ENCODE peak calls at places on chromosomes 11 and 22, in five cellular contexts. Y is right lobe of liver, E is IMR-90, K is GM12878, M is A549. A is an unnamed sample.

GRCh38 chr22:31212783-31213626 is 907 bp downstream of the LIMK2 start:
- ATAC-seq in K (peak; percentile 8), E (peak; percentile 4), M (no peak), Y (no peak), A (no peak)

GRCh38 chr11:393219-394033 is 583 bp upstream of the PKP3 start:
- ATAC-seq in Y (no peak), K (no peak), M (peak; percentile 59), E (peak; percentile 94), A (no peak)

GRCh38 chr22:24424001-24424900 is 3.1 kb upstream of the ADORA2A start:
- ATAC-seq in Y (peak; percentile 2), M (peak; percentile 10), E (peak; percentile 25), K (peak; percentile 14), A (peak; percentile 28)

GRCh38 chr11:105005451-105005845 is 17.5 kb downstream of the CASP5 start:
- ATAC-seq in M (no peak), Y (no peak), K (no peak), E (peak; percentile 69), A (no peak)

GRCh38 chr22:20423636-20424511 is 13.8 kb downstream of the SCARF2 start:
- ATAC-seq in Y (no peak), K (no peak), E (peak; percentile 4), M (no peak), A (no peak)

GRCh38 chr11:95388086-95388485 is 157.1 kb upstream of the SESN3 start:
- ATAC-seq in M (no peak), K (no peak), E (no peak), Y (peak; percentile 67), A (no peak)

GRCh38 chr11:121566279-121567168 is 113.8 kb upstream of the SORL1-AS1 start:
- ATAC-seq in Y (no peak), E (no peak), M (no peak), K (no peak), A (no peak)

GRCh38 chr11:999009-999408 is 37.5 kb downstream of the MUC6 start:
- ATAC-seq in E (no peak), Y (peak; percentile 49), K (no peak), M (no peak), A (no peak)

GRCh38 chr11:118673361-118674093 is 5.9 kb downstream of the TREH start:
- ATAC-seq in M (no peak), Y (peak; percentile 83), K (no peak), E (no peak), A (no peak)

GRCh38 chr11:131889760-131890620 is 519.6 kb downstream of the NTM start:
- ATAC-seq in M (no peak), Y (no peak), E (peak; percentile 44), K (peak; percentile 40), A (peak; percentile 47)

GRCh38 chr11:69008774-69009440 is 4.1 kb downstream of the MRGPRF start:
- ATAC-seq in M (peak; percentile 77), E (peak; percentile 59), K (no peak), Y (peak; percentile 50), A (peak; percentile 68)
- H3K4me1 ChIP-seq in M (peaks cover 39% of the 10 kb centered on the region), E (peaks cover 39% of the 10 kb centered on the region), K (no peaks in the 10 kb centered on the region), Y (peaks cover 48% of the 10 kb centered on the region), A (peaks cover 93% of the 10 kb centered on the region)

DNA sequence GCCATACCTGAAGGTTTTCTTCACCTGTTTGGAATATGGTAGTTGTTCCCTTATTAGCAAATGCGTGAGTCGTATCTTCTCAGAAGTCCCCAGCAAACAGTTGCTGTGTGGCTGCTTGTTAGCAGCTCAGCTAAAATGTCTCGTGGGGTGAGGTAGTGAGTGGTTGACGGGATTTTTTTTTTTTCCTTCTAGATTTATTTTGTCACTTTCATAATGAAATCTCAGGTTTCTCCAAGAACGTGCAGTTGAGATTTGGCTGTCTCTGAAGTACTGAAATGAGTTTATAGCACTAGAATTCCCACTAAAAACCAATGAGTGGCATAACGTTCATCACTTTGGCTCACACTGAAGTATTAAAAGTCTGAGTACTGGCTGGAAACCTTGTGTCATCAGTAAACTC is 16.8 kb downstream of the RCN1 start:
- ATAC-seq in M (no peak), Y (no peak), K (peak; percentile 24), E (no peak), A (no peak)
- TF ChIP-seq POLR2A in M (no peak), Y (no peak), K (no peak), E (no peak), A (no peak)

GRCh38 chr11:6557063-6557462 is 46.4 kb downstream of the RRP8 start:
- ATAC-seq in E (no peak), Y (no peak), K (no peak), M (no peak), A (no peak)

GRCh38 chr11:6554828-6555706 is 48.3 kb downstream of the RRP8 start:
- ATAC-seq in E (no peak), Y (no peak), M (no peak), K (no peak), A (no peak)

GRCh38 chr11:6553634-6554033 is 49.8 kb downstream of the RRP8 start:
- ATAC-seq in E (no peak), M (no peak), Y (no peak), K (no peak), A (no peak)

GRCh38 chr11:6557761-6558674 is 45.4 kb downstream of the RRP8 start:
- ATAC-seq in M (no peak), Y (no peak), K (no peak), E (no peak), A (no peak)

DNA sequence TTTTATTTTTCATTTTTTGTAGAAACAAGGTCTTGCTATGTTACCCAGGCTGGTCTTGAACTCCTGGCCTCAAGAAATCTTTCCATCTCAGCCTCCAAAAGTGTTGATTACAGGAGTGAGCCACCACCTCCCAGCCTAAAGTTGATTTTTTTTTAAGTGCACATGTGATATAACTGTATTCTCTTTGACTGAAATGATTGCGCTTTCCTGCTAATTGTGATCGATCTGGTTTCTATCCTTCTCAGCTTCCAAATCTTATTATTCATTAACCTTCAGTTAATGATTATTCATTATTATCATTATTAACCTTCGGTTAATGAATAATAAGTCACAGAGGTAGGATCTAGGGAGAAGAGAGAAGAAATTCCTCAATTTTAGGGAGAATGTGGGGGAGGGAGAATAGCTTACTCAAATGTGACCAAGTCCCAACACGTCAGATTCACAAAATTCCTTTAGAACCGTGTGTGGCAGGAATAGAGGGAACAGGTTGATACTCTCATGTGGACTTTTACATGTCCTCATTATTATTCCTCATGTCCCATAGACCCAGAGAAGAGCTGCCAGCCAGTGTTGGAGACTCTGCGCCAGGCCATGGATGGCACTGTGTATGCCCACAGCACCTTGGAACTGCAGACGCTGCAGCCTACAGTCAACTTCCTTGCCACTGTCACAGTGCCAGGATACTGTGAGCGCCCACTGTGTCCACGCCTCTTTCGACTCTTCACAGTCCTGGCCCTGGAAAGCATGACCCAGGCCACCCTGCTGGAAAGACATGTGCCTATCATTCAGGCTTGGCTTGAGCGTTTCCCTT is 47.1 kb downstream of the RRP8 start:
- ATAC-seq in M (no peak), E (no peak), K (no peak), Y (peak; percentile 77), A (no peak)
- H3K4me1 ChIP-seq in M (no peaks in the 10 kb centered on the region), E (no peaks in the 10 kb centered on the region), K (no peaks in the 10 kb centered on the region), Y (peaks cover 4% of the 10 kb centered on the region), A (no peaks in the 10 kb centered on the region)

GRCh38 chr11:67277231-67277961 is 11.1 kb downstream of the GRK2 start:
- ATAC-seq in Y (peak; percentile 61), K (peak; percentile 95), M (no peak), E (peak; percentile 96), A (peak; percentile 92)
- TF ChIP-seq POLR2A in Y (no peak), K (peak; percentile 83), M (no peak), E (no peak), A (no peak)

DNA sequence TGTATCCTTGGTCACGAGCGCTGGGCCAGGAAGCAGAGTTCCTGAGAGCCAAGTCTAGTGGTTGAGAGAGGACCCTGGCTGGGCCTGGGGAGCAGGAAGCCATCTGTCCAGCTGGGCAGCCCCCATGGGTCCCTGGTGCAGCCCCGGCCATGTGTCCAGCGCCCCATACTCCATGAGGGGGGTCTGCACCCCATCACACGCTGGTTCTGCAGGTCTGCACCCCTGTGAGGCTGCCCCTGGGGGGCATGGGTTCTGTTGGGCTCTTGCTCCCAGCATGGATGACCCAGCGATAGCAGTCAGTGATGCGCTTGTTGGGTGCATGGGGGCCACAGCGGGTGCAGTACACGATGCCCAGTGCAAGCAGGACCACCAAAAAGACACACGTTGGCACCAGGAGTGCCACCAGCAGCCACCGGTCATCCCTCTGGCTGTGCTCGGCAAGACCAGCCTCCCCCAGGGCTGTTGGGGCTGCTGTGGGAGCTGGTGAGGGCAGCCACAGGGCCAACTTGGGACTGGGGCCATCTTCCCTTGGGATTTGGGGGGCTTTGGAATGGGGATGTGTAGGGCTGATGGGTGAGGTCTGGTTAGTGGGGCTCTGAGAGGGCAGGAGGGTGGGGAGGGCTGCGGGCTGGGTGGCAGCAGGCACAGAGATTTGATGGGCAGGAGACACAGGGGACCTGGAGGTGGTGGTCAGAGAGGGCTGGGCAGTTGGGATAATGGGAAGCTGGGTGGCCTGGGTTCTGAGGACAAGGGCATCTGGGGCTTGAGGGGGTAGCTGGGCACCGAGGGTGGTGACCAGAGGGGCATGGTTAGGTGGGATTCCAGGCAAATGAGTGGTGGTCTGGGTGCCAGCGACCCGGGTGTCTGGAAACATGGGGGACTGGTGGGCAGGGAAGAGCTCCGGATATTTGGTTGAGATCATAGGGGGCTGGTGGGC is 2.0 kb downstream of the CD248 start:
- ATAC-seq in Y (no peak), E (no peak), M (no peak), K (no peak), A (no peak)
- H3K4me1 ChIP-seq in Y (peaks cover 18% of the 10 kb centered on the region), E (peaks cover 32% of the 10 kb centered on the region), M (peaks cover 29% of the 10 kb centered on the region), K (peaks cover 18% of the 10 kb centered on the region), A (peaks cover 72% of the 10 kb centered on the region)

GRCh38 chr11:101129203-101129943 is at the start of gene PGR:
- ATAC-seq in M (no peak), K (no peak), E (no peak), Y (peak; percentile 37), A (peak; percentile 14)
- TF ChIP-seq POLR2A in M (no peak), K (no peak), E (no peak), Y (no peak), A (no peak)

GRCh38 chr11:72037554-72038311 is 39.0 kb downstream of the IL18BP start:
- ATAC-seq in E (no peak), K (no peak), Y (no peak), M (no peak), A (no peak)
- H3K4me1 ChIP-seq in E (peaks cover 10% of the 10 kb centered on the region), K (peaks cover 35% of the 10 kb centered on the region), Y (peaks cover 38% of the 10 kb centered on the region), M (peaks cover 33% of the 10 kb centered on the region), A (peaks cover 45% of the 10 kb centered on the region)

DNA sequence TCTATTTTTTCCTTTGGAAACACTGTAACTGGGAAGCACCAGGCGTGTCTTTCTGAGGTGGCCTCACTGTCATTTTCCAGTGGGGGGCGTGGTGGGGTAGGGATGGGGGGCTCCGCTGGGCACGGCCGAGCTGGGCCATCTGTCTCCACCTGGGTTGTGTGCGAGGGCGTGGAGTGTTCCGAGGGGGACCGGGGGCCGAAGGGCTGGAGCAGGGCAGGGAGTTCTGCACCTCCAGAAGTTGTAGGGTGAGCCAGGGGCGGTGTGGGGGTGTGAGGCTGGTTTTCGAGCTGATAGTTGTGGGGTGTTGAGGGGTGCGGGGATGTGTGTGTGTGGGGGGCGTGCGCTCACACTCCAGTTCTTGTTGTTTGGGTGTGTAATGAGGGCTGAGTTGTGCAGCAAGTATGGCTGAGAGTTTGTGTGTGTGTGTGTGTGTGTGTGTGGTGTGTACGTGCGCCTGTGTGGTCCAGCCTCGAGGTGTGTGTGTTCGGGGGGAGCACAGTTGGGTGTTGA is 10.8 kb downstream of the YPEL4 start:
- ATAC-seq in K (peak; percentile 35), M (peak; percentile 11), Y (no peak), E (peak; percentile 1), A (no peak)
- TF ChIP-seq POLR2A in K (no peak), M (no peak), Y (no peak), E (no peak), A (no peak)

DNA sequence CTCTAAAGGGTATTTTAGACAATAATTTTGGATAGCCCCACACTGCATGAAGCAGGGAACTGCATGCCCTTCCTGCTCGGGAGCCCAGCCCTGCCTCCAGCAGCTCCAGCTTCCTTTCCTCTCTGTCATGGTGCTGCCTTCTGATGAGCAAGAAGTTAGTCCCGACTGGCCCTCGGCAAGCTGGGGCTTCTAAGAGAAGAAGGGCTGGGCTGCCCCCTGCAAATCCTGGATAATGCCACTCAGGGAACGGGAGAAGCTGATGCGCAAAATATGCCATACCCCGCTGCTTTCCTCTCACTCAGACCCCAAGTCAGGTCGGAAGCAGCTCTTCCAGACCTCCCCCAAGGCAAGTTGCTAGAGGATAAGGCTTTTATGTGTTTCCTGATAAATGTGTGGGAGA is 296.3 kb downstream of the ETS1 start:
- ATAC-seq in M (no peak), Y (no peak), K (no peak), E (no peak), A (no peak)
- H3K4me1 ChIP-seq in M (no peaks in the 10 kb centered on the region), Y (peaks cover 5% of the 10 kb centered on the region), K (peaks cover 25% of the 10 kb centered on the region), E (peaks cover 14% of the 10 kb centered on the region), A (peaks cover 34% of the 10 kb centered on the region)

A was measured in gastroesophageal sphincter.